ENCODE peak calls at places on chromosomes 16 and 17, in four cellular contexts. E is HEK293T, C is K562, M is GM12878. S is an unnamed sample.

GRCh38 chr17:8466466-8466865 is 30.8 kb downstream of the NDEL1 start:
- DNase-seq in E (no peak), C (no peak), M (no peak), S (no peak)

GRCh38 chr17:38333635-38334295 is 10.0 kb downstream of the GPR179 start:
- DNase-seq in E (peak), C (peak), M (no peak), S (peak)

GRCh38 chr17:2077040-2077439 is 22.1 kb downstream of the HIC1 start:
- DNase-seq in C (no peak), M (no peak), E (no peak), S (no peak)

GRCh38 chr16:49846800-49847199 is 9.1 kb downstream of the ZNF423 start:
- DNase-seq in E (no peak), C (no peak), M (no peak), S (no peak)

GRCh38 chr17:80892019-80892855 is 99.4 kb upstream of the CHMP6 start:
- DNase-seq in C (peak), M (peak), E (peak), S (no peak)

GRCh38 chr16:78170360-78170928 is 71.0 kb downstream of the WWOX start:
- DNase-seq in M (no peak), C (no peak), E (no peak), S (no peak)

GRCh38 chr16:12804395-12804794 is 708 bp upstream of the CPPED1 start:
- DNase-seq in E (no peak), C (no peak), M (no peak), S (no peak)

GRCh38 chr16:51756447-51757123 is 605.5 kb upstream of the SALL1 start:
- DNase-seq in E (no peak), M (no peak), C (no peak), S (no peak)

GRCh38 chr17:73747221-73748002 is 103.2 kb upstream of the SDK2 start:
- DNase-seq in M (no peak), E (no peak), C (no peak), S (no peak)

GRCh38 chr17:1008008-1008761 is 11.3 kb downstream of the TIMM22 start:
- DNase-seq in E (no peak), M (no peak), C (no peak), S (no peak)

GRCh38 chr17:47882247-47882646 is 13.8 kb upstream of the SP2 start:
- DNase-seq in C (no peak), E (no peak), M (no peak), S (no peak)

GRCh38 chr17:76530826-76531500 is 6.5 kb downstream of the CYGB start:
- DNase-seq in M (no peak), E (no peak), C (peak), S (no peak)

GRCh38 chr17:9811086-9811485 is 10.8 kb downstream of the GSG1L2 start:
- DNase-seq in C (no peak), M (no peak), E (no peak), S (no peak)

GRCh38 chr17:57995076-57995956 is 7.3 kb upstream of the VEZF1 start:
- DNase-seq in M (no peak), C (peak), E (peak), S (peak)

GRCh38 chr17:48100160-48100559 is 1.1 kb downstream of the CBX1 start:
- DNase-seq in E (no peak), M (no peak), C (no peak), S (no peak)

GRCh38 chr17:80720624-80721577 is 176.3 kb downstream of the RPTOR start:
- DNase-seq in M (no peak), C (no peak), E (no peak), S (no peak)

GRCh38 chr17:81419333-81419885 is 24.2 kb downstream of the BAHCC1 start:
- DNase-seq in M (no peak), E (peak), C (peak), S (no peak)

GRCh38 chr17:5121186-5121841 is 5.5 kb downstream of the USP6 start:
- DNase-seq in M (no peak), C (no peak), E (no peak), S (no peak)

GRCh38 chr17:70775667-70776066 is 606.3 kb downstream of the KCNJ2 start:
- DNase-seq in E (no peak), M (no peak), C (no peak), S (no peak)

GRCh38 chr16:14321542-14321941 is 250.4 kb downstream of the MRTFB start:
- DNase-seq in M (no peak), E (no peak), C (peak), S (no peak)

GRCh38 chr16:14325502-14325901 is 254.4 kb downstream of the MRTFB start:
- DNase-seq in C (no peak), M (no peak), E (no peak), S (no peak)

GRCh38 chr16:14325921-14326401 is 254.8 kb downstream of the MRTFB start:
- DNase-seq in M (no peak), C (no peak), E (peak), S (no peak)

GRCh38 chr16:14322186-14322585 is 251.1 kb downstream of the MRTFB start:
- DNase-seq in C (no peak), M (no peak), E (no peak), S (no peak)

DNA sequence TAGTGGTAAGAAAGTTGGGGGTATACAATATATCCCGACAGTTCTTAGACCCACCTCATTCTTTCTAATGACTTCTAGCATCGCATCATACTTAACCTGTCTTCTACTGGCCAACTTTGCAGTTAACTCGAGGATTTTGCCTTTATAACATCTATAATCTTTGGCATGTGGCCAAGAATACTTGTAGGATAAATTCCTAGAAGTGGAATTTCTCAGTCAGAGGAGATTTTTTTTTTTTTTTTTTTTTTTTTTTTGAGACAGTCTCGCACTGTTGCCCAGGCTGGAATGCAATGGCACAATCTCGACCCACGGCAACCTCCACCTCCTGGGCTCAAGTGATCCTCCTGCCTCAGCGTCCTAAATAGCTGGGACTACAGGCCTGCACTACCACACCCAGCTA is 253.5 kb downstream of the MRTFB start:
- DNase-seq in E (no peak), C (no peak), M (no peak), S (no peak)
- TF ChIP-seq FOXK2 in E (no peak), C (no peak), M (no peak), S (no peak)

GRCh38 chr16:65524997-65525396 is 403.1 kb upstream of the CDH11 start:
- DNase-seq in C (no peak), M (no peak), E (no peak), S (no peak)
- TF ChIP-seq FOXK2 in C (no peak), M (no peak), E (no peak), S (no peak)

DNA sequence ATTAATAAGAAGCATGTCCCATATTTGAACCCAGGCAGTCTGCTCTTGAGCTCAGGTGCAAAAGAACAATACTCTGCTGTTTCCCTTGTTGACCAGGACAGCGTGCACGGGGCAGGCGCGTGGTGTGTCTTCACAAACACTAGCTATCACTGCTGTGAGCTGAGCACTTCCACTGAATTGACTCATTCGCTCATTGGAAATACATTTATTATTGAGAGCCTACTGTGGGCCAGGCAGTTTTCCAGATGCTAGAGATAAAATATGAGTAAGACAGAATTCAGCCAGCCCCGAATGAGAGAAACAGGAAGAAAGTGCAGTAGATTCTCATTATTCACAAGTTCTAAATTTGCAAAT is 1.7 kb downstream of the CHD9 start:
- DNase-seq in E (no peak), C (no peak), M (no peak), S (peak)
- TF ChIP-seq FOXK2 in E (no peak), C (peak), M (no peak), S (no peak)

GRCh38 chr16:24132048-24132796 is 123.9 kb upstream of the CACNG3 start:
- DNase-seq in M (no peak), E (no peak), C (no peak), S (no peak)

GRCh38 chr16:24132797-24133155 is 123.4 kb upstream of the CACNG3 start:
- DNase-seq in C (no peak), E (no peak), M (no peak), S (no peak)

GRCh38 chr16:24139282-24139681 is 116.9 kb upstream of the CACNG3 start:
- DNase-seq in E (no peak), C (peak), M (no peak), S (no peak)

GRCh38 chr16:24138024-24138423 is 118.1 kb upstream of the CACNG3 start:
- DNase-seq in M (no peak), E (no peak), C (no peak), S (no peak)

GRCh38 chr16:24135624-24136296 is 120.4 kb upstream of the CACNG3 start:
- DNase-seq in E (no peak), M (no peak), C (peak), S (no peak)
- TF ChIP-seq FOXK2 in E (no peak), M (no peak), C (peak), S (no peak)

GRCh38 chr17:56977673-56978395 is at the start of gene SCPEP1:
- DNase-seq in E (peak), C (peak), M (no peak), S (peak)
- TF ChIP-seq FOXK2 in E (no peak), C (peak), M (no peak), S (no peak)

DNA sequence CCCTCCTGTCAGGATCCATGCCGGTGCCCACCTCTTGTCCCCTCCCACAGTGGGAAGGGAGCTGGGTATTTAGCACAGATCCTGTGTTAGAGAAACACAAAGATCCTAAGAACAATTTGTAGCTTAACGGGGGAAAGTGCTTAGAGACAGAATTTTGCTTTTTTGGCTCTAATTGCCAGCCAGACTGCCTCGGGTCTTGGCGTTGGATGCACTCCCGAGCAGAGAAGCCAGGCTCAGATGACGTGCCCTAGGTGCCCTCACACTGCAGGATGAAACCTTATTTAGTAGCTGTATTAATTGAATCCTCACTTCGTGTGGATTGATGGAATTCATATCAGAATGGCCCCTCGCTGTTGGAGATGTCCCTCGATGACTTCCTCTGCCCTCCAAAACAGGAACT is 22.5 kb upstream of the MAF start:
- DNase-seq in E (no peak), M (no peak), C (no peak), S (no peak)
- TF ChIP-seq FOXK2 in E (no peak), M (no peak), C (no peak), S (no peak)

DNA sequence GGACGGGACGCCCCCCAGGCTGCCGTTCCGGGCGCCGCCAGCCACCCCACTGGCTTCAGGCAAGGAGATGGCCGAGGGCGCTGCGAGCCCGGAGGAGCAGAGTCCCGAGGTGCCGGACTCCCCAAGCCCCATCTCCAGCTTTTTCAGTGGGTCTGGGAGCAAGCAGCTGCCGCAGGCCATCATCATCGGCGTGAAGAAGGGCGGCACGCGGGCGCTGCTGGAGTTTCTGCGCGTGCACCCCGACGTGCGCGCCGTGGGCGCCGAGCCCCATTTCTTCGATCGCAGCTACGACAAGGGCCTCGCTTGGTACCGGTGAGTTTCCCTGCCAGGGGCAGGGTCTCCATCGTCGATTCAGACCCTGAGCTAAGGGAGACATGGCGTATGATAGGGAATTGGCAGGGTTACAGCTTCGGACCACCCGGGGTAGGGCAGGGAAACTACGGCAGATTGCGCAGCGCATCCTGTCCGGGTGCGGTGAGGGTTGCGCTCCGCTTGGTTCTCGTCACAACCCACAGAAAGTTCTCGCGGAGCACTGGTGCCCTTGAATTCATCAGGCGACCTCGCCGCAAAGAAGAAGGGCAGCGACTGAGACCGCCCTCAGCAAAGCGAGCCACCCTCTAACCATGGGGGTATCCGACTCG is 1.0 kb downstream of the HS3ST3B1 start:
- DNase-seq in E (no peak), C (no peak), M (no peak), S (no peak)
- TF ChIP-seq FOXK2 in E (no peak), C (no peak), M (no peak), S (no peak)

GRCh38 chr16:69890114-69890890 is 60.8 kb upstream of the CLEC18A start:
- DNase-seq in C (no peak), M (no peak), E (peak), S (no peak)
- TF ChIP-seq FOXK2 in C (no peak), M (no peak), E (no peak), S (no peak)

DNA sequence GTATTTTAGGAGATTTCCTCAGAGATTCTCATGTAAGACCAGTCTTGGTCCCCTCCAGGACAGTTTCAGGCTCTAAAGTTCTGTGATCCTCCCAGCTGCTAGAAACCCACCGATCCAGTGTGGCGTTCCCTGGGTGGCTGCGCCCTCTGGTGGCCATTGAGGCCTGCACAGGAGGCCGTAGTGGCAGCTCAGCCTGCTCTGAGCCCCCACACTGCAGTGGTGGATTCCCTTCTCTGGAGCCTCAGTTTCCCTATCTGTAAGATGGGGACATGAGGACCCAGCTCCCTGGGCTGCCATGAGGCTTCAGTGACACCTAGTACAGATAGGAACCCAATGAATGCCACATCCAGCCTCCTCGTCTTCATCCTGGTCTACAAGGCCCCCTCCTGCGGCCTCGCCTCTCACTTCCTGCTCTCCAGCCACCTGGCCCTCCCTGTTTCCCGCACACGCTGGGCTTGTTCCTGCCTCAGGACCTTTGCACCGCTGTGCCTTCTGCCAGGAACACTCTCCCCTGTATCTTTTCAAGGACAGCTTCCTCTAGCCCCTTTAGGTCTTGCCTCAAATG is 16.5 kb downstream of the CCDC102A start:
- DNase-seq in E (peak), M (no peak), C (peak), S (peak)
- TF ChIP-seq FOXK2 in E (no peak), M (no peak), C (no peak), S (no peak)

DNA sequence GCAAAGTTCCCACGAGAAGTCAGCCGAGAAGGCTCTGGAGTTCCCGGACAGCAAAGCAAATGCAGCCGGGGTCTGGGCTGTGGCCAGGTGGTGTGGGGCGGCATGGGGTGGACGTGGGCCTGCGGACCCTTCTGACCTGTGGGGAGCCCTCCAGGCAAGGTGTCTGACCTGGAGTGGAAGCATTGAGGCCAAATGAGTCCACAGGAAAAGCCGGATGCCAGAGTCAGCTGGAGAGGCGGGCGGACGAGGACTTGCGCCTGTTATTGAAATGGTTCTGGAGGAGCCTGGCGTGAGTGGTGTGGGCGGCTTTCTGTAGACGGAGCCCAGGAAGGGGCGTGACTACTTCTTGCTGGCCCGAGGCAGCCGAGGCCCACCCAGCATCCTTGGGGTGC is 50.5 kb upstream of the ZNF750 start:
- DNase-seq in M (no peak), C (no peak), E (no peak), S (no peak)
- TF ChIP-seq FOXK2 in M (no peak), C (no peak), E (no peak), S (no peak)

S was measured in HepG2.